ENCODE peak calls at places on chromosomes 13 and 19, in five cellular contexts. One of them, this sample, is unnamed.

GRCh38 chr19:16380943-16381755 is 56.5 kb downstream of the KLF2 start:
- DNase-seq in activated effector memory CD4-positive, alpha-beta T cell treated with anti-CD3 and anti-CD28 coated beads, Interleukin-2, amount 50 U/mL, for 16 hours: peak
- DNase-seq in stimulated activated CD8-positive, alpha-beta memory T cell treated with anti-CD3 and anti-CD28 coated beads, Interleukin-7, amount 100 ng/mL, for 1 hour: no peak
- DNase-seq in H7: no peak
- DNase-seq in effector CD4-positive, alpha-beta T cell: no peak
- DNase-seq in this sample: no peak

GRCh38 chr19:42032428-42032827 is 37.6 kb downstream of the GRIK5 start:
- DNase-seq in effector CD4-positive, alpha-beta T cell: no peak
- DNase-seq in stimulated activated CD8-positive, alpha-beta memory T cell treated with anti-CD3 and anti-CD28 coated beads, Interleukin-7, amount 100 ng/mL, for 1 hour: no peak
- DNase-seq in H7: peak
- DNase-seq in activated effector memory CD4-positive, alpha-beta T cell treated with anti-CD3 and anti-CD28 coated beads, Interleukin-2, amount 50 U/mL, for 16 hours: no peak
- DNase-seq in this sample: peak

GRCh38 chr19:2962018-2962670 is 15.2 kb upstream of the TLE6 start:
- DNase-seq in H7: peak
- DNase-seq in effector CD4-positive, alpha-beta T cell: peak
- DNase-seq in stimulated activated CD8-positive, alpha-beta memory T cell treated with anti-CD3 and anti-CD28 coated beads, Interleukin-7, amount 100 ng/mL, for 1 hour: no peak
- DNase-seq in activated effector memory CD4-positive, alpha-beta T cell treated with anti-CD3 and anti-CD28 coated beads, Interleukin-2, amount 50 U/mL, for 16 hours: no peak
- DNase-seq in this sample: peak

GRCh38 chr13:113117956-113118327 is 4.7 kb upstream of the F10 start:
- DNase-seq in H7: no peak
- DNase-seq in activated effector memory CD4-positive, alpha-beta T cell treated with anti-CD3 and anti-CD28 coated beads, Interleukin-2, amount 50 U/mL, for 16 hours: peak
- DNase-seq in effector CD4-positive, alpha-beta T cell: no peak
- DNase-seq in stimulated activated CD8-positive, alpha-beta memory T cell treated with anti-CD3 and anti-CD28 coated beads, Interleukin-7, amount 100 ng/mL, for 1 hour: no peak
- DNase-seq in this sample: no peak

GRCh38 chr13:94415484-94415883 is 64.0 kb downstream of the DCT start:
- DNase-seq in activated effector memory CD4-positive, alpha-beta T cell treated with anti-CD3 and anti-CD28 coated beads, Interleukin-2, amount 50 U/mL, for 16 hours: no peak
- DNase-seq in stimulated activated CD8-positive, alpha-beta memory T cell treated with anti-CD3 and anti-CD28 coated beads, Interleukin-7, amount 100 ng/mL, for 1 hour: no peak
- DNase-seq in effector CD4-positive, alpha-beta T cell: no peak
- DNase-seq in H7: no peak
- DNase-seq in this sample: no peak

GRCh38 chr13:20945952-20946383 is 43.4 kb upstream of the XPO4 start:
- DNase-seq in stimulated activated CD8-positive, alpha-beta memory T cell treated with anti-CD3 and anti-CD28 coated beads, Interleukin-7, amount 100 ng/mL, for 1 hour: no peak
- DNase-seq in activated effector memory CD4-positive, alpha-beta T cell treated with anti-CD3 and anti-CD28 coated beads, Interleukin-2, amount 50 U/mL, for 16 hours: no peak
- DNase-seq in H7: peak
- DNase-seq in effector CD4-positive, alpha-beta T cell: no peak
- DNase-seq in this sample: no peak

GRCh38 chr13:35599385-35599784 is 122.9 kb upstream of the MAB21L1 start:
- DNase-seq in activated effector memory CD4-positive, alpha-beta T cell treated with anti-CD3 and anti-CD28 coated beads, Interleukin-2, amount 50 U/mL, for 16 hours: no peak
- DNase-seq in effector CD4-positive, alpha-beta T cell: no peak
- DNase-seq in H7: no peak
- DNase-seq in stimulated activated CD8-positive, alpha-beta memory T cell treated with anti-CD3 and anti-CD28 coated beads, Interleukin-7, amount 100 ng/mL, for 1 hour: no peak
- DNase-seq in this sample: no peak

GRCh38 chr19:44476559-44477408 is 23.5 kb downstream of the ZNF180 start:
- DNase-seq in H7: no peak
- DNase-seq in activated effector memory CD4-positive, alpha-beta T cell treated with anti-CD3 and anti-CD28 coated beads, Interleukin-2, amount 50 U/mL, for 16 hours: no peak
- DNase-seq in stimulated activated CD8-positive, alpha-beta memory T cell treated with anti-CD3 and anti-CD28 coated beads, Interleukin-7, amount 100 ng/mL, for 1 hour: no peak
- DNase-seq in effector CD4-positive, alpha-beta T cell: no peak
- DNase-seq in this sample: no peak

GRCh38 chr19:13463296-13463695 is 43.0 kb downstream of the CACNA1A start:
- DNase-seq in stimulated activated CD8-positive, alpha-beta memory T cell treated with anti-CD3 and anti-CD28 coated beads, Interleukin-7, amount 100 ng/mL, for 1 hour: no peak
- DNase-seq in effector CD4-positive, alpha-beta T cell: no peak
- DNase-seq in activated effector memory CD4-positive, alpha-beta T cell treated with anti-CD3 and anti-CD28 coated beads, Interleukin-2, amount 50 U/mL, for 16 hours: no peak
- DNase-seq in H7: peak
- DNase-seq in this sample: no peak

GRCh38 chr19:35155441-35155840 is 906 bp downstream of the FXYD5 start:
- DNase-seq in H7: no peak
- DNase-seq in effector CD4-positive, alpha-beta T cell: no peak
- DNase-seq in stimulated activated CD8-positive, alpha-beta memory T cell treated with anti-CD3 and anti-CD28 coated beads, Interleukin-7, amount 100 ng/mL, for 1 hour: no peak
- DNase-seq in activated effector memory CD4-positive, alpha-beta T cell treated with anti-CD3 and anti-CD28 coated beads, Interleukin-2, amount 50 U/mL, for 16 hours: peak
- DNase-seq in this sample: no peak